ENCODE peak calls at places on chromosomes 2 and 18, in ten cellular contexts. S is AG10803, Q is pancreas, D is prostate gland, C is cardiac fibroblast, F is stomach, X is HAP-1, V is aorta, A is thoracic aorta, L is psoas muscle. W is an unnamed sample.

GRCh38 chr2:28103611-28104010 is 213.1 kb downstream of the BABAM2 start:
- DNase-seq in S (no peak), Q (no peak), D (no peak), C (no peak), F (no peak), X (no peak), V (no peak), A (no peak), L (no peak), W (no peak)

GRCh38 chr2:42900226-42900744 is 107.9 kb upstream of the HAAO start:
- DNase-seq in S (peak; percentile 46), Q (no peak), D (no peak), C (no peak), F (no peak), X (no peak), V (no peak), A (no peak), L (no peak), W (no peak)

GRCh38 chr2:11930211-11930761 is 183.9 kb downstream of the LPIN1 start:
- DNase-seq in S (no peak), Q (no peak), D (no peak), C (peak; percentile 3), F (no peak), X (no peak), V (no peak), A (no peak), L (peak; percentile 31), W (peak; percentile 41)

GRCh38 chr2:55009277-55010055 is 40.8 kb downstream of the RTN4 start:
- DNase-seq in S (no peak), Q (no peak), D (no peak), C (no peak), F (no peak), X (no peak), V (no peak), A (no peak), L (no peak), W (no peak)

GRCh38 chr2:195608768-195609454 is 48.1 kb upstream of the SLC39A10 start:
- DNase-seq in S (no peak), Q (no peak), D (no peak), C (no peak), F (no peak), X (no peak), V (no peak), A (no peak), L (no peak), W (no peak)

GRCh38 chr2:215548714-215549113 is 112.8 kb upstream of the FN1 start:
- DNase-seq in S (peak; percentile 20), Q (no peak), D (no peak), C (peak; percentile 76), F (no peak), X (no peak), V (no peak), A (no peak), L (no peak), W (no peak)

GRCh38 chr18:13220326-13220991 is 1.9 kb downstream of the LDLRAD4 start:
- DNase-seq in S (no peak), Q (no peak), D (no peak), C (no peak), F (peak; percentile 45), X (no peak), V (no peak), A (no peak), L (no peak), W (no peak)

GRCh38 chr18:79911009-79911870 is 40.2 kb downstream of the SLC66A2 start:
- DNase-seq in S (no peak), Q (peak; percentile 7), D (no peak), C (no peak), F (no peak), X (no peak), V (peak; percentile 25), A (no peak), L (peak; percentile 67), W (no peak)

GRCh38 chr2:18473241-18473841 is 87.1 kb downstream of the RDH14 start:
- DNase-seq in S (peak; percentile 88), Q (no peak), D (no peak), C (peak; percentile 67), F (no peak), X (no peak), V (no peak), A (peak; percentile 11), L (peak; percentile 34), W (no peak)

GRCh38 chr2:195356920-195357440 is 300.0 kb upstream of the SLC39A10 start:
- DNase-seq in S (no peak), Q (no peak), D (no peak), C (no peak), F (no peak), X (no peak), V (no peak), A (no peak), L (no peak), W (no peak)

GRCh38 chr2:6944546-6944945 is 27.3 kb downstream of the RNF144A start:
- DNase-seq in S (no peak), Q (no peak), D (no peak), C (no peak), F (no peak), X (no peak), V (no peak), A (no peak), L (peak; percentile 53), W (no peak)
- H3K4me3 ChIP-seq in S (no peak overlapping the region), Q (no peak overlapping the region), D (no peak overlapping the region), C (no peak overlapping the region), F (no peak overlapping the region), X (no peak overlapping the region), V (no peak overlapping the region), A (no peak overlapping the region), L (no peak overlapping the region), W (no peak overlapping the region)

GRCh38 chr2:9095690-9096089 is 92.2 kb upstream of the MBOAT2 start:
- DNase-seq in S (peak; percentile 49), Q (no peak), D (no peak), C (peak; percentile 68), F (peak; percentile 67), X (no peak), V (peak; percentile 80), A (no peak), L (peak; percentile 34), W (peak; percentile 47)
- H3K4me3 ChIP-seq in S (no peak overlapping the region), Q (no peak overlapping the region), D (no peak overlapping the region), C (no peak overlapping the region), F (peak overlapping the region; percentile 14), X (no peak overlapping the region), V (no peak overlapping the region), A (peak overlapping the region; percentile 57), L (no peak overlapping the region), W (no peak overlapping the region)

GRCh38 chr2:101704046-101704466 is 6.5 kb downstream of the MAP4K4 start:
- DNase-seq in S (peak; percentile 95), Q (no peak), D (no peak), C (peak; percentile 80), F (no peak), X (no peak), V (no peak), A (no peak), L (peak; percentile 34), W (no peak)

GRCh38 chr2:101704816-101705565 is 7.5 kb downstream of the MAP4K4 start:
- DNase-seq in S (peak; percentile 50), Q (no peak), D (no peak), C (no peak), F (no peak), X (no peak), V (no peak), A (no peak), L (no peak), W (no peak)

GRCh38 chr2:101710036-101710689 is 12.7 kb downstream of the MAP4K4 start:
- DNase-seq in S (no peak), Q (no peak), D (no peak), C (no peak), F (no peak), X (peak; percentile 15), V (no peak), A (no peak), L (no peak), W (no peak)

GRCh38 chr2:101706819-101707177 is 9.3 kb downstream of the MAP4K4 start:
- DNase-seq in S (no peak), Q (no peak), D (no peak), C (no peak), F (no peak), X (no peak), V (no peak), A (no peak), L (no peak), W (no peak)

DNA sequence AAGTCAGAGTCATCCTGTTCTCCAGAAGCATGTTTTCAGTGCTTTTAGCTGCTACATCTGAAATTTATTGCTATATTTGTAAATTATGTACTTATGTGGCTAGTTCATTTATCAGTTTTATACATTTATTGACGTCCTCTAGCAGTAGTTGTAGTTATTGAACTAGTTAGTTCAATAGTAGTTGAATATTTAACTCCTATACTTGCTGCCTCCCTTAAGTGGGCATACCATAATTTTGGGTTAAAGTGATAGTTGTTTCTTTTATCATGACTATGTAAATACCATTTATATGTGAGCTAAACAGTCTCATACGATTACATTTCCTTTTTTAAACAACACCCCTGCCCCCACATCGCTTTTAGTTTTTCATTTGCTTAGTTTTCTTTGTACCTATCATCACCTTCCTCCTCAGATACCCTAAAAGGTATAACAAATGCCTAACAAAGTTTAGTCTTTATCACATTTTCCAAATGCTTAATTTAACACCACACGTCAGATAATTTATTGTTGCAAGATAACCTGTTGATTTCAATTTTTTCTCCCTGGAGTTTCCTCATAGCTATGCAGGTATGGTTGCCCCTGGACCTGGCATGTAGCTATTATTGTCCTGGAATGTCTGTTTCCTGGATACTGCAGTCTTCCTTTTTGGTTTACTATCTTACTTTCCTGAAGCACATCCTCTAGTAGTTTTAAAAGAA is 8.8 kb downstream of the MAP4K4 start:
- DNase-seq in S (no peak), Q (no peak), D (no peak), C (no peak), F (no peak), X (no peak), V (no peak), A (no peak), L (no peak), W (no peak)
- H3K4me3 ChIP-seq in S (no peak overlapping the region), Q (no peak overlapping the region), D (no peak overlapping the region), C (no peak overlapping the region), F (no peak overlapping the region), X (no peak overlapping the region), V (no peak overlapping the region), A (no peak overlapping the region), L (no peak overlapping the region), W (no peak overlapping the region)

DNA sequence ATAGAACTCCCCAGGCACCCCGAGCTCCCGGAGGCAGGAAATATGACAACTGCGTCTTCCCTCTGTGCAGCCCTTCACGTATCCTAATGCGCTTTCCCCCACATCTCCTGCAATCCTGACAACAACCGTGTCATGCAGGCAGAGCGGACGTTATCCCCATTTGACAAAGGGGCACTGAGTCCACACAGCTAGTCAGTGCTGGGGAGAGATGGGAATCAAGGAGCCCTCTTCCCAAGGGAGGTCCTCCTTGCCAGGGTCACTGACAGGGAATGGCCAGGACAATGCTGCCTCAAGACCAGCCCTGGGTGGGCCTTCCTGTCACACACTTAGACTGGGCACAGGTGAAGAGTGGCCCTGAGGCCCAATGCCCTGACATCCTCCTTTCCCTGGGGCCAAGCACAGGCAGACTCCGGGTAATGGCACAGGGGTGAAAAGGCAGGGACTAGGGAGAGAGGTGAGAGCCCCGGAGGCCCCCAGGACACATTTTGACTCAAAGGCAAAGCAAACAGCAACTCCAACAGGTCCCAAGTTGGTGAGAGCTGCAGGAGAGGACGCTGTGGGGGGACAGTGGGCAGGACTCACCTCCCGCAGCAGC is 2.2 kb downstream of the ADCY3 start:
- DNase-seq in S (no peak), Q (no peak), D (no peak), C (no peak), F (no peak), X (no peak), V (peak; percentile 61), A (no peak), L (no peak), W (no peak)
- H3K4me3 ChIP-seq in S (no peak overlapping the region), Q (no peak overlapping the region), D (no peak overlapping the region), C (peak overlapping the region; percentile 8), F (peak overlapping the region; percentile 90), X (peak overlapping the region; percentile 46), V (no peak overlapping the region), A (peak overlapping the region; percentile 9), L (peak overlapping the region; percentile 73), W (no peak overlapping the region)

GRCh38 chr2:104572856-104573255 is 281.1 kb upstream of the POU3F3 start:
- DNase-seq in S (no peak), Q (no peak), D (no peak), C (no peak), F (no peak), X (no peak), V (no peak), A (no peak), L (no peak), W (no peak)
- H3K4me3 ChIP-seq in S (no peak overlapping the region), Q (no peak overlapping the region), D (no peak overlapping the region), C (no peak overlapping the region), F (no peak overlapping the region), X (no peak overlapping the region), V (no peak overlapping the region), A (no peak overlapping the region), L (no peak overlapping the region), W (no peak overlapping the region)

W was measured in right lobe of liver.